ENCODE peak calls at places on chromosomes 1 and 21, in four cellular contexts. Y is lung, G is OCI-LY7, M is cardiac fibroblast. X is an unnamed sample.

GRCh38 chr1:67019121-67019520 is 34.8 kb downstream of the SLC35D1 start:
- DNase-seq in Y (no peak), G (no peak), M (no peak), X (no peak)

GRCh38 chr1:21813542-21813941 is 1.5 kb downstream of the LDLRAD2 start:
- DNase-seq in G (no peak), Y (no peak), M (no peak), X (no peak)

GRCh38 chr1:2233997-2234761 is 6.1 kb downstream of the SKI start:
- DNase-seq in Y (peak), M (peak), G (no peak), X (no peak)

GRCh38 chr1:20981903-20982695 is 194.6 kb downstream of the EIF4G3 start:
- DNase-seq in G (peak), Y (no peak), M (peak), X (no peak)

GRCh38 chr1:244050835-244051444 is at the start of gene ZBTB18:
- DNase-seq in M (peak), Y (no peak), G (no peak), X (peak)

GRCh38 chr1:20153000-20153418 is 13.9 kb downstream of the PLA2G2F start:
- DNase-seq in M (peak), G (no peak), Y (no peak), X (no peak)

GRCh38 chr1:237670296-237670695 is 220.4 kb downstream of the ZP4 start:
- DNase-seq in M (no peak), G (no peak), Y (no peak), X (no peak)

GRCh38 chr21:41766883-41767605 is at the start of gene RIPK4:
- DNase-seq in G (peak), M (peak), Y (peak), X (peak)

GRCh38 chr21:45356653-45357435 is 48.1 kb upstream of the COL18A1 start:
- DNase-seq in Y (no peak), G (no peak), M (no peak), X (no peak)

DNA sequence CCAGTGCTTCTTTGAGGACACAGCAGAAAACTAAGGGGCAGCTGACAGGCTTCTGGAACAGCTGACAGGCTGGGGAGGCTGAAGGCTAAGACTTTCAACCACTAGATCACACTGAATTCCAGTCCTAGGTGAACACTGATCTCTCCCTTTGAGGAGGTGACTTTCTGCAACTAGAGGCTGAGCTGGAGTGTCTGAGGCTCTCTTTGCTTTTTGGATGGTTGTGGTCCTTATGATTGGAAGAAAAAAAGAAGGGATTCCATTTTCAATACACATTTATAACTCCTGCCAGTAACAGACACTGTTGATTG is 1.4 kb downstream of the IL6R start:
- DNase-seq in G (no peak), Y (no peak), M (no peak), X (no peak)
- H3K4me3 ChIP-seq in G (no peak), Y (peak), M (peak), X (no peak)

GRCh38 chr1:31815752-31816484 is at the start of gene SPOCD1:
- DNase-seq in G (peak), M (peak), Y (peak), X (peak)
- H3K4me3 ChIP-seq in G (peak), M (peak), Y (no peak), X (peak)

GRCh38 chr1:11682287-11682771 is 1.4 kb upstream of the MAD2L2 start:
- DNase-seq in Y (no peak), M (no peak), G (no peak), X (no peak)
- H3K4me3 ChIP-seq in Y (no peak), M (no peak), G (peak), X (peak)

DNA sequence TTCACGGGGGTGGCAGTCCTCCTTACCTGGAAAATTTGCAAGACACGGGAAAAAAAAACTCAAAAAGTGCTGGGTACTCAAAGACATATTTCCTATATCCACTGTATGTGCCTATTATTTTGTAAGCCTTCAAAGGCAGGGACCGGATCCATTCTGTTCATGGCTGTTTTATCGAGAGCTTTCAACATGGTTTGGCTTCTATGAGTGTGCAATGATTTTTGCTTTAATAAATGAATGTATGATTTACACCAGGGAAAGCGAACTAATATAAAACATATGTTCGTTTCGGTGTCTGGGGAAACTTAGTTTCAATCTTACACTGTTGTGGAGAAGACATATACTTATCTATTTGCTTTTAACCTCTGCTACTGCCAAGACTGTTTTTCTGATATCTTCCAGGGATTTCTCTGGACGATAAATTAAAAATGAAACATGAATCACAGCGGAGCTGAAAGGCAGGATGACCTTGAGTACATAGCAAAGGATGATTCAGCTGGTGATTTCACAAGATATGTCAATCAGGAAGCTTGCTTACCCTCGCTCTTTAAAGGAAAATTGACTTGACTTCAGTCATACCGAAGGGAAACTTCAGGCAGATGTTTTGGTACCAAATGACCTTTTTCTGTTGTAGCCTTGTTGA is 14.7 kb upstream of the CYYR1 start:
- DNase-seq in G (no peak), M (peak), Y (no peak), X (no peak)
- H3K4me3 ChIP-seq in G (no peak), M (no peak), Y (no peak), X (no peak)

GRCh38 chr1:12179111-12179519 is 12.3 kb downstream of the TNFRSF1B start:
- DNase-seq in G (no peak), M (peak), Y (no peak), X (peak)
- H3K4me3 ChIP-seq in G (no peak), M (no peak), Y (no peak), X (peak)

GRCh38 chr1:9505142-9505541 is 34.1 kb upstream of the SLC25A33 start:
- DNase-seq in M (no peak), G (no peak), Y (no peak), X (no peak)
- H3K4me3 ChIP-seq in M (no peak), G (no peak), Y (no peak), X (no peak)

DNA sequence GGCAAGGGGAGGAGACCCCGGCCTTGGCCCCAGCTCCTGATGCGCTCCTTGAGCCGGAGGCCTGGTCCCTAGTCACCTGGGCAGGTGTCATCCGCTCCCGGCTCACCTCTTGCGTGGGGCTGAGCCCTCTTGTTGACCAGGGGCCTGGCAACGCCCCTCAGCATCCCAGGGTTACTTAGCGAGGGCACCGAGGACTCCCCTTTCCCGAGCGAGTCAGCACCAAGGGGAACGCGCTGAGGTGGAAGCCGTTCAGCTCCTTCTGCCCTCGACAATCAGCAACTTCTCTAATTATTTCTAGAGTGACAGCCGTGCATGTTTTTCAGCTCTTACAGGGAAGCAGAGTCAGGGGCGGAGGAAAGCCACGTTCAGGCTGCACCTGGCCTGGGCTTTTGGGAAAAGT is 522 bp downstream of the SLC45A1 start:
- DNase-seq in Y (no peak), G (no peak), M (no peak), X (no peak)
- H3K4me3 ChIP-seq in Y (peak), G (peak), M (peak), X (peak)

GRCh38 chr1:224333309-224333926 is 3.4 kb upstream of the NVL start:
- DNase-seq in Y (no peak), M (peak), G (peak), X (peak)
- H3K4me3 ChIP-seq in Y (no peak), M (no peak), G (no peak), X (no peak)

GRCh38 chr1:207217778-207218511 is 103.5 kb upstream of the CD55 start:
- DNase-seq in M (no peak), G (no peak), Y (no peak), X (no peak)
- H3K4me3 ChIP-seq in M (no peak), G (no peak), Y (no peak), X (no peak)

GRCh38 chr1:193891783-193892182 is 705.4 kb upstream of the B3GALT2 start:
- DNase-seq in M (no peak), G (no peak), Y (no peak), X (no peak)
- H3K4me3 ChIP-seq in M (no peak), G (no peak), Y (no peak), X (no peak)

X was measured in Jurkat, Clone E6-1.